ENCODE peak calls at places on chromosomes 13 and 19, in six cellular contexts. J, X, U, Q, N and W are unnamed samples.

GRCh38 chr19:58279042-58279924 is 528 bp downstream of the ZNF8 start:
- DNase-seq in Q (peak; percentile 36), N (peak; percentile 66), X (peak; percentile 65), J (peak; percentile 20), U (peak; percentile 77), W (peak; percentile 12)

GRCh38 chr13:25971499-25972145 is 80.2 kb downstream of the SHISA2 start:
- DNase-seq in N (no peak), U (no peak), Q (peak; percentile 21), X (no peak), J (no peak), W (no peak)

GRCh38 chr13:99191900-99192399 is 8.7 kb upstream of the UBAC2 start:
- DNase-seq in J (no peak), U (no peak), N (no peak), Q (peak; percentile 36), X (no peak), W (peak; percentile 36)

GRCh38 chr19:6459356-6460098 is at the start of gene SLC25A23:
- DNase-seq in Q (peak; percentile 54), U (peak; percentile 83), J (peak; percentile 37), X (peak; percentile 77), N (peak; percentile 74), W (peak; percentile 39)

GRCh38 chr19:8262431-8262830 is 45.7 kb downstream of the CD320 start:
- DNase-seq in Q (no peak), N (no peak), J (no peak), X (no peak), U (peak; percentile 38), W (no peak)

GRCh38 chr19:41321600-41322270 is 11.8 kb downstream of the CCDC97 start:
- DNase-seq in X (no peak), J (peak; percentile 46), U (peak; percentile 53), N (peak; percentile 59), Q (no peak), W (no peak)

GRCh38 chr19:6213696-6214585 is 65.8 kb downstream of the MLLT1 start:
- DNase-seq in J (no peak), Q (no peak), N (no peak), X (no peak), U (no peak), W (no peak)

GRCh38 chr13:50130686-50131051 is 115.4 kb downstream of the KCNRG start:
- DNase-seq in X (no peak), Q (no peak), N (no peak), U (no peak), J (no peak), W (peak; percentile 26)

GRCh38 chr19:13260883-13261653 is 110.9 kb downstream of the IER2 start:
- DNase-seq in N (no peak), U (no peak), Q (no peak), J (peak; percentile 14), X (peak; percentile 36), W (peak; percentile 51)

GRCh38 chr19:7943444-7944176 is at the start of gene TIMM44:
- DNase-seq in J (peak; percentile 100), N (peak; percentile 99), Q (peak; percentile 99), U (peak; percentile 100), X (peak; percentile 99), W (peak; percentile 98)

GRCh38 chr19:38193445-38193844 is 30.6 kb downstream of the DPF1 start:
- DNase-seq in J (no peak), X (no peak), Q (no peak), U (no peak), N (no peak), W (no peak)

GRCh38 chr13:76965759-76966421 is 17.6 kb downstream of the ACOD1 start:
- DNase-seq in J (peak; percentile 16), N (peak; percentile 33), Q (no peak), U (peak; percentile 70), X (peak; percentile 22), W (peak; percentile 79)

GRCh38 chr19:14556662-14557188 is 15.1 kb downstream of the NDUFB7 start:
- DNase-seq in N (peak; percentile 59), U (peak; percentile 79), Q (peak; percentile 58), J (peak; percentile 79), X (peak; percentile 76), W (no peak)

GRCh38 chr13:108993346-108993745 is 363.9 kb downstream of the MYO16 start:
- DNase-seq in Q (no peak), N (no peak), X (no peak), J (no peak), U (no peak), W (peak; percentile 17)

GRCh38 chr19:36113895-36114762 is 546 bp downstream of the POLR2I start:
- DNase-seq in Q (peak; percentile 13), J (peak; percentile 34), U (no peak), N (peak; percentile 42), X (peak; percentile 22), W (no peak)

GRCh38 chr19:7349961-7350711 is 1.4 kb downstream of the ARHGEF18 start:
- DNase-seq in U (no peak), X (no peak), N (no peak), Q (no peak), J (no peak), W (no peak)

GRCh38 chr19:2750739-2751437 is 11.1 kb upstream of the SLC39A3 start:
- DNase-seq in N (no peak), X (no peak), Q (no peak), J (no peak), U (no peak), W (no peak)

GRCh38 chr13:98674968-98675528 is 77.4 kb downstream of the SLC15A1 start:
- DNase-seq in Q (no peak), U (no peak), J (no peak), N (no peak), X (no peak), W (no peak)

GRCh38 chr19:13819242-13819641 is 24.0 kb downstream of the ZSWIM4 start:
- DNase-seq in X (no peak), N (no peak), U (no peak), J (no peak), Q (no peak), W (no peak)

DNA sequence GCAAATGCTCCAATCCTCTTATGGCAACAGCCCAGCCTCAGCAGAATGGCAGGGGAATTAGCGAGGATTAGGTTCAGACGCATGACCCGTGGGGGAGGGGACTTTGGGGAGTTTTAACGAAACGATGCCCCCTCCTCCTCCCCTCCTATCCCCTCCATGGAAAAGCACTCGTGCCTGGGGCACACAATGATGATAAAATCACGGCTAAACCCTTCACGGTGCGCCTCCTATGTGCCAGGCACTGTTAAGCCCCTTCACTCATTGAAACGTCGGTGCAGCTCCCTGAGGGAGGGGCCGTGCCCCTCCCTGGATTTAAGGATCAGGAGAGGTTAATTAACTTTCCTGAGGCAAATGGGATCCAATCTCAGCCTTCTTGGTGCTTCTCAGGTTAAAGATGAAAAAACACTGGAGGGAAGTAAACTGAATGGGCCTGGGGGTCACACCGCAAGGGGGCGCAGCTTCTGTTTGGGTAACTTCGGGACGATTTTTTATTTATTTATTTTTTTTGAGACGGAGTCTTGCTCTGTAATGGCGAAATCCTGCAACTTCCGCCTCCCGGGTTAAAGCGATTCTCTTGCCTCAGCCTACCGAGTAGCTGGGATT is 10.1 kb upstream of the TPRX2 start:
- DNase-seq in U (no peak), N (no peak), J (no peak), Q (no peak), X (no peak), W (no peak)
- H3K4me3 ChIP-seq in U (no peak overlapping the region), N (no peak overlapping the region), J (no peak overlapping the region), Q (no peak overlapping the region), X (no peak overlapping the region), W (no peak overlapping the region)

GRCh38 chr13:46050771-46051170 is 1.8 kb downstream of the ZC3H13 start:
- DNase-seq in N (no peak), J (no peak), Q (no peak), X (no peak), U (no peak), W (no peak)
- H3K4me3 ChIP-seq in N (no peak overlapping the region), J (peak overlapping the region; percentile 94), Q (no peak overlapping the region), X (no peak overlapping the region), U (no peak overlapping the region), W (no peak overlapping the region)

GRCh38 chr19:43784981-43785808 is 4.4 kb upstream of the KCNN4 start:
- DNase-seq in X (peak; percentile 51), Q (peak; percentile 50), J (no peak), N (peak; percentile 32), U (no peak), W (no peak)
- H3K4me3 ChIP-seq in X (no peak overlapping the region), Q (no peak overlapping the region), J (no peak overlapping the region), N (no peak overlapping the region), U (no peak overlapping the region), W (no peak overlapping the region)

GRCh38 chr19:4969292-4969771 is 419 bp downstream of the KDM4B start:
- DNase-seq in N (no peak), J (no peak), Q (no peak), U (no peak), X (no peak), W (no peak)

GRCh38 chr19:4971424-4971793 is 2.5 kb downstream of the KDM4B start:
- DNase-seq in N (no peak), X (peak; percentile 56), U (peak; percentile 80), J (peak; percentile 73), Q (no peak), W (no peak)

GRCh38 chr19:4971816-4972495 is 3.0 kb downstream of the KDM4B start:
- DNase-seq in U (no peak), J (no peak), X (no peak), Q (no peak), N (no peak), W (no peak)

GRCh38 chr19:4969772-4970531 is 1.0 kb downstream of the KDM4B start:
- DNase-seq in Q (no peak), X (no peak), N (no peak), U (peak; percentile 72), J (no peak), W (no peak)

DNA sequence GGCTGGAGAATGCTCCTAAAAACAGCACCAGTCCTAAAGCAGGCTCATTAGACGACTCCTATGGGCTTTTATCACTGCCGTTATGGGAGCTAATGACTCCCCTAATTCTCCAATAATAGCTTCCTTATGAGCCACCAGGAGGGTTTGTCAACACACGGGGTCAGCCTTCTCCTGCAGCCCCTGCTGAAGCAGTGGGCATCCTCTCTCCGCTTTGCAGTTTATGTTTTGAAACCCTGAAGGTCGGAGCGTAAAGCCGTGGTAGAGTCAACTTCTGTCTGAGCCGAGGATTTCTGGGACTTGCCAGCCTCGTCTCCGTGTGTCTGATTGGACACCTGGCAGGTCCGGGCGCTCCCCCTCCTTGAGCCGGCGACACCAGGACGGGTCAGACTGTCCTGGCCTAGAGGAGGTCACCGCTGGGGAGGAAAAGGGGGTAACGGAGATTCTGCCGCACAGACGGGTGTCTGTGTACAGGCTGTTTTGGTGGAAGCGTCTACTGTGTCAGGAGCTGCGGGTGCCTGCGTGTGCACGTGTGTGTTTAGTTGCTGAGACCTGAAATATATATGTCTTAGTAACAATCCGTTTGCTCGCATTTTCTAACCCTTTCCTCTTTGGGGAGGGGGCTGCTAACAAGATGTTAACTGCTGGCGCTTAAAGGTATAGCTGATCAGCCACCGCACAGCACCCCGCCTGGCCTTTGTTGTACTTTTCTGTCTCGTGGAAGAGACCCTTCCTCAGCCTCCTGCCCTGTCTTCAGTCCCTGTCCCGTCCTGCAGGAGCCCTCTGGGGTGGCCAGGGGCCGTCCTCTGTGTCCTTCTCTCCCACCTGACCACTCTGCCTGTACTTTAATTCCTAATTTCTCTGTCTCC is 1.9 kb downstream of the KDM4B start:
- DNase-seq in X (peak; percentile 64), U (peak; percentile 70), N (no peak), J (peak; percentile 83), Q (no peak), W (no peak)
- H3K4me3 ChIP-seq in X (no peak overlapping the region), U (peak overlapping the region; percentile 58), N (peak overlapping the region; percentile 60), J (peak overlapping the region; percentile 74), Q (peak overlapping the region; percentile 67), W (peak overlapping the region; percentile 75)